ENCODE peak calls at places on chromosomes 16 and 17, in eight cellular contexts. D is cardiac fibroblast, I is bronchial epithelial cell, L is left ventricle myocardium inferior, J is H1, P is kidney epithelial cell, M is hepatocyte, A is OCI-LY7. T is an unnamed sample.

GRCh38 chr17:65629234-65629690 is 67.8 kb upstream of the AXIN2 start:
- DNase-seq in D (no peak), I (peak; percentile 35), L (no peak), J (no peak), P (peak; percentile 26), M (no peak), A (no peak), T (no peak)

GRCh38 chr17:82098939-82099765 is 1.1 kb upstream of the FASN start:
- DNase-seq in D (no peak), I (no peak), L (no peak), J (no peak), P (no peak), M (no peak), A (peak; percentile 88), T (no peak)

GRCh38 chr17:42518755-42519545 is 17.1 kb upstream of the NAGLU start:
- DNase-seq in D (peak; percentile 85), I (peak; percentile 18), L (peak; percentile 63), J (no peak), P (no peak), M (peak; percentile 67), A (no peak), T (peak; percentile 74)

GRCh38 chr16:4316103-4316731 is 350 bp downstream of the GLIS2 start:
- DNase-seq in D (peak; percentile 21), I (no peak), L (no peak), J (no peak), P (no peak), M (peak; percentile 69), A (no peak), T (peak; percentile 59)

GRCh38 chr16:79081292-79082066 is 519.1 kb downstream of the MAF start:
- DNase-seq in D (no peak), I (no peak), L (no peak), J (no peak), P (no peak), M (no peak), A (no peak), T (no peak)

GRCh38 chr17:59899099-59899498 is 6.2 kb downstream of the RPS6KB1 start:
- DNase-seq in D (peak; percentile 54), I (peak; percentile 70), L (no peak), J (no peak), P (no peak), M (no peak), A (no peak), T (no peak)

GRCh38 chr17:73292031-73292531 is 19.7 kb downstream of the CDC42EP4 start:
- DNase-seq in D (peak; percentile 50), I (peak; percentile 69), L (peak; percentile 77), J (no peak), P (peak; percentile 74), M (no peak), A (no peak), T (peak; percentile 87)

GRCh38 chr16:73185737-73186136 is 137.8 kb upstream of the ZFHX3 start:
- DNase-seq in D (no peak), I (no peak), L (no peak), J (no peak), P (no peak), M (no peak), A (no peak), T (no peak)

GRCh38 chr17:76878568-76878967 is 10.4 kb downstream of the MGAT5B start:
- DNase-seq in D (no peak), I (no peak), L (no peak), J (no peak), P (no peak), M (no peak), A (no peak), T (no peak)

GRCh38 chr16:69927056-69927757 is 23.9 kb upstream of the CLEC18A start:
- DNase-seq in D (peak; percentile 90), I (no peak), L (peak; percentile 68), J (no peak), P (no peak), M (peak; percentile 32), A (no peak), T (peak; percentile 85)

GRCh38 chr17:4247361-4247980 is 16.3 kb downstream of the ANKFY1 start:
- DNase-seq in D (no peak), I (peak; percentile 80), L (no peak), J (no peak), P (no peak), M (no peak), A (no peak), T (no peak)

GRCh38 chr17:15977894-15978293 is 21.6 kb downstream of the ZSWIM7 start:
- DNase-seq in D (no peak), I (no peak), L (no peak), J (no peak), P (no peak), M (no peak), A (no peak), T (no peak)

GRCh38 chr17:65022751-65023421 is 33.7 kb downstream of the GNA13 start:
- DNase-seq in D (peak; percentile 28), I (peak; percentile 97), L (no peak), J (no peak), P (peak; percentile 82), M (no peak), A (no peak), T (no peak)

GRCh38 chr17:50657627-50658026 is 22.9 kb downstream of the ABCC3 start:
- DNase-seq in D (no peak), I (no peak), L (no peak), J (no peak), P (no peak), M (no peak), A (no peak), T (no peak)

GRCh38 chr16:57627184-57627871 is 1.1 kb upstream of the ADGRG1 start:
- DNase-seq in D (peak; percentile 75), I (peak; percentile 42), L (no peak), J (no peak), P (peak; percentile 83), M (no peak), A (no peak), T (no peak)

DNA sequence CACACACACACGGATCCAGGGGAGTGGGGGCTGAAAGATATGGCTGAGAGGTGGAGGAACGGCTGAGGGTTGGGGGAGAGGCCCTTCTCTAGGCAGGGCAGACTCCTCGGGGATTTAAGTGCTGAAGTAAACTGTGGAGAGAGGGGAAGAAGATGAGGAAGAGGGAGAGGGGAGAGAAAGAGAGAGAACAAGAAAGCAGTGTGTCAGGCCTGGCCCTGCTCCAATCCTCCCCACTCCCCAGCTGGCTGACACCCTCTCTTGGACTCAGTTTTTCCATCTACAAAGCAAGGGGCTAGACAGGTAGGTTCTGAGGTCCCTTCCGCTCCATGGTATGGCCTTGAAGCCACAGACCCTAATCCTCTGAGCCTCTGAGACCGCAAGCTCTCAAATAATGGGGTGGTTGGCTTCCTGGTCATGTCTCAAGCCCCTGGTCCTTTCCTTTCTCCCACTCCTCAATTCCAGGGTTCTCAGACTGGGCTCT is 2.0 kb downstream of the VAMP2 start:
- DNase-seq in D (no peak), I (no peak), L (no peak), J (no peak), P (no peak), M (no peak), A (no peak), T (peak; percentile 64)
- H3K4me3 ChIP-seq in D (no peak overlapping the region), I (no peak overlapping the region), L (peak overlapping the region; percentile 95), J (no peak overlapping the region), P (no peak overlapping the region), M (no peak overlapping the region), A (peak overlapping the region; percentile 91), T (no peak overlapping the region)

GRCh38 chr16:67176662-67177061 is 6.3 kb downstream of the NOL3 start:
- DNase-seq in D (no peak), I (no peak), L (no peak), J (no peak), P (no peak), M (no peak), A (no peak), T (no peak)

GRCh38 chr16:67179421-67180080 is 4.2 kb downstream of the MATCAP1 start:
- DNase-seq in D (no peak), I (peak; percentile 52), L (no peak), J (no peak), P (no peak), M (no peak), A (peak; percentile 52), T (no peak)

GRCh38 chr16:67180166-67180565 is 3.6 kb downstream of the MATCAP1 start:
- DNase-seq in D (no peak), I (no peak), L (no peak), J (no peak), P (no peak), M (no peak), A (no peak), T (no peak)

GRCh38 chr16:67174706-67175231 is 4.4 kb downstream of the NOL3 start:
- DNase-seq in D (no peak), I (no peak), L (no peak), J (no peak), P (no peak), M (no peak), A (no peak), T (no peak)

DNA sequence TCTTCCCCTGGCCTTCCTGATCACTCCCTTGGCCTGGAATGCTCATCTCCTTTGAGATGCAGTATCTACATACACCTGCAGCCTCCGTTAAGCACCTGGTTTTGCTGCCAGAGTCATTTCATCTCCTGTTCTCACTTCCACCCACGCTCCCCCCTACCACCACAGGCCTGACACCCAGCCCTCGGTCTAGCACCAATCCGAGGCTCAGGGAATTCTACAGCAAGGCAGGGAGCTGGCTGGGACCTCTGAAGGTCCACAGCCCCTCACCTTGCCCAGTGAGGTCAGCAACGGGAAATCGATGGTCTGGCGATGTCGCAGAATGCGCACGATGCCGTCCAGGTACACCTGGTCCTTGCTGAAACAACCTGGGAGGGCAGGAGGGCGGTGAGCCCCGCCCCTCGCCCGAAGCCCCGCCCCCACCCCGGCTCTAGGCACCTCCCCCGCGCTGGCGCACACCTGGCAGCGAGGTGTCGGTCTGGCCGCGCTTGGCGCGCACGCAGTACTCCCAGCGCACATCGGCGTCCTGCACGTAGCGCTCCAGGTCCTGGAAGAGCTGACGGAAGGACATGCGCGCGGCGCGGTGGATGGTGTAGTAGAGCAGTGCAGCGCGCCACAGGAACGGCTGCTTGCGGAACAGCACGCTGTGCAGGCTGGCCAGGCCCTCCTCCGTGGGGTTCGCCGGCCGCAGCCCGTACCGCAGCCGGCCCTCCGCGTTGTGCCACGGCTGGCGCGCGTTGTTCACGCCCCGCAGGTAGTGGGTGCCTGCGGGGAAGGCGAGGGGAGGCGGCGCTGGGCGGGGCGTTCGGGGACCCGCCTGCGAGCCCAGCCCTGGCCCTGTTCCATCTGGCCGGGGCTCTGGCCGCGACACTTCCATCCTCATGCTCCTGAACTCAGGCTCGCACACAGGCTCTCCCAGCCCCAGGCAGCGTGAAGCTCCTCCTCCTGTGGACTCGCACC is 5.7 kb downstream of the MATCAP1 start:
- DNase-seq in D (peak; percentile 59), I (peak; percentile 92), L (peak; percentile 60), J (peak; percentile 86), P (no peak), M (peak; percentile 91), A (peak; percentile 53), T (peak; percentile 83)
- TF ChIP-seq CTCF in D (peak; percentile 3), I (peak; percentile 8), L (peak; percentile 35), J (no peak), P (no peak), M (no peak), A (no peak), T (no peak)

DNA sequence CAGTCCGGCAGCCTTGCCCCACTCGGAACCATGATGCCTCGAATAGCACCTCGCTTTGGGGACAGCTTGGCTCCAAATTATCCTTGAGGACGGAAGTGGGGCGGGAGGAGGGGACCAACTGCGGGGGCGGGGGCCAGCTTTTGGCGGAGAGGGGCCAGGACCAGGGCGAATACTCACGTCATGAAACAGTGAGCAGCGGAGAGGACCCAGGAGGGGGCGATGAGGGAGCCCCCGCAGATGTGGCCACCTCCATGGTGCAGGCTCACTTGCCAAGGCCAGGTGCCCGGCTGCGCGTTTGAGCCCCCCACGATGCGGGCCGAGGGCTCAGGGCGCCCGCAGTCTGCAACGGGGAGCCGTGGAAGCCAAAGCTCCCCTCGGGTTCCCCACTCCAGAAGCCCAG is 970 bp downstream of the PRSS36 start:
- DNase-seq in D (no peak), I (no peak), L (no peak), J (no peak), P (no peak), M (no peak), A (no peak), T (no peak)
- H3K4me3 ChIP-seq in D (no peak overlapping the region), I (no peak overlapping the region), L (no peak overlapping the region), J (no peak overlapping the region), P (no peak overlapping the region), M (no peak overlapping the region), A (no peak overlapping the region), T (no peak overlapping the region)

GRCh38 chr16:425082-425718 is at the start of gene RAB11FIP3:
- DNase-seq in D (peak; percentile 82), I (peak; percentile 37), L (peak; percentile 89), J (peak; percentile 93), P (no peak), M (peak; percentile 87), A (peak; percentile 90), T (peak; percentile 93)
- TF ChIP-seq CTCF in D (no peak), I (peak; percentile 46), L (peak; percentile 34), J (peak; percentile 12), P (peak; percentile 17), M (peak; percentile 44), A (no peak), T (no peak)